ENCODE peak calls at places on chromosomes 2 and 18, in eight cellular contexts. J is WERI-Rb-1; H is right atrium auricular region; Z is stomach; S is CD4-positive, alpha-beta T cell; X is transverse colon; P is RWPE2; Q is body of pancreas. N is an unnamed sample.

GRCh38 chr2:23330214-23330613 is 54.8 kb upstream of the KLHL29 start:
- DNase-seq in J (peak; percentile 31), Q (peak; percentile 7), Z (no peak), H (no peak), X (no peak), S (no peak), P (no peak), N (no peak)

GRCh38 chr2:146228659-146229058 is 1616.2 kb upstream of the ACVR2A start:
- DNase-seq in Q (no peak), X (no peak), Z (no peak), H (no peak), J (no peak), P (no peak), S (no peak), N (no peak)

GRCh38 chr2:132991464-132992045 is 321.6 kb upstream of the LYPD1 start:
- DNase-seq in J (no peak), X (no peak), P (no peak), S (no peak), Z (peak; percentile 25), Q (peak; percentile 9), H (no peak), N (no peak)

GRCh38 chr2:36485521-36485920 is 112.4 kb downstream of the FEZ2 start:
- DNase-seq in P (no peak), Z (no peak), H (peak; percentile 66), S (no peak), Q (peak; percentile 20), X (no peak), J (no peak), N (no peak)

GRCh38 chr2:205975082-205975949 is 110.7 kb downstream of the INO80D start:
- DNase-seq in X (peak; percentile 65), Q (peak; percentile 71), H (no peak), Z (peak; percentile 44), S (no peak), P (no peak), J (no peak), N (no peak)

GRCh38 chr2:31558401-31559295 is 22.1 kb downstream of the SRD5A2 start:
- DNase-seq in J (no peak), Q (no peak), X (no peak), H (no peak), P (no peak), Z (no peak), S (no peak), N (no peak)

GRCh38 chr2:9971105-9971818 is 19.8 kb downstream of the GRHL1 start:
- DNase-seq in H (no peak), Q (no peak), P (no peak), J (no peak), Z (no peak), X (no peak), S (no peak), N (no peak)

GRCh38 chr2:84556190-84556589 is 39.9 kb downstream of the DNAH6 start:
- DNase-seq in J (no peak), Z (no peak), P (no peak), X (no peak), Q (no peak), H (no peak), S (no peak), N (no peak)

GRCh38 chr2:101307503-101307902 is 998 bp downstream of the RNF149 start:
- DNase-seq in Q (no peak), H (no peak), S (no peak), Z (no peak), P (no peak), J (no peak), X (no peak), N (no peak)

GRCh38 chr18:75314117-75314516 is 103.5 kb downstream of the TSHZ1 start:
- DNase-seq in Z (no peak), H (no peak), P (no peak), J (peak; percentile 43), Q (no peak), S (no peak), X (no peak), N (no peak)

GRCh38 chr2:70070557-70071268 is 16.6 kb upstream of the PCBP1 start:
- DNase-seq in Q (peak; percentile 86), X (peak; percentile 71), H (peak; percentile 80), Z (peak; percentile 68), P (no peak), J (peak; percentile 78), S (peak; percentile 41), N (peak; percentile 64)

GRCh38 chr2:175478369-175478768 is 296.9 kb upstream of the ATP5MC3 start:
- DNase-seq in P (no peak), Z (no peak), X (no peak), H (no peak), S (no peak), J (no peak), Q (no peak), N (no peak)

GRCh38 chr2:27857417-27858172 is 32.6 kb downstream of the RBKS start:
- DNase-seq in H (no peak), X (no peak), P (no peak), Q (no peak), J (no peak), S (no peak), Z (no peak), N (no peak)
- H3K27ac ChIP-seq in H (no peak overlapping the region), X (no peak overlapping the region), P (no peak overlapping the region), Q (no peak overlapping the region), J (no peak overlapping the region), S (no peak overlapping the region), Z (no peak overlapping the region), N (no peak overlapping the region)

GRCh38 chr2:109538551-109538950 is 75.2 kb downstream of the SEPTIN10 start:
- DNase-seq in S (no peak), X (no peak), J (no peak), Q (no peak), P (no peak), H (no peak), Z (peak; percentile 13), N (no peak)

GRCh38 chr2:109537565-109538221 is 76.1 kb downstream of the SEPTIN10 start:
- DNase-seq in X (no peak), J (no peak), P (no peak), Q (no peak), S (no peak), H (peak; percentile 49), Z (peak; percentile 24), N (no peak)

GRCh38 chr2:109532728-109533076 is 81.1 kb downstream of the SEPTIN10 start:
- DNase-seq in P (no peak), Z (peak; percentile 15), J (no peak), H (peak; percentile 34), S (no peak), Q (no peak), X (no peak), N (no peak)

GRCh38 chr2:109533823-109534222 is 79.9 kb downstream of the SEPTIN10 start:
- DNase-seq in Q (no peak), J (no peak), Z (peak; percentile 20), P (no peak), X (no peak), H (peak; percentile 32), S (no peak), N (no peak)

GRCh38 chr2:109535217-109535946 is 78.4 kb downstream of the SEPTIN10 start:
- DNase-seq in P (no peak), H (peak; percentile 50), S (no peak), J (no peak), Z (peak; percentile 24), Q (no peak), X (no peak), N (no peak)
- TF ChIP-seq CTCF in P (no peak), H (no peak), S (no peak), J (no peak), Z (no peak), Q (no peak), X (no peak), N (no peak)

DNA sequence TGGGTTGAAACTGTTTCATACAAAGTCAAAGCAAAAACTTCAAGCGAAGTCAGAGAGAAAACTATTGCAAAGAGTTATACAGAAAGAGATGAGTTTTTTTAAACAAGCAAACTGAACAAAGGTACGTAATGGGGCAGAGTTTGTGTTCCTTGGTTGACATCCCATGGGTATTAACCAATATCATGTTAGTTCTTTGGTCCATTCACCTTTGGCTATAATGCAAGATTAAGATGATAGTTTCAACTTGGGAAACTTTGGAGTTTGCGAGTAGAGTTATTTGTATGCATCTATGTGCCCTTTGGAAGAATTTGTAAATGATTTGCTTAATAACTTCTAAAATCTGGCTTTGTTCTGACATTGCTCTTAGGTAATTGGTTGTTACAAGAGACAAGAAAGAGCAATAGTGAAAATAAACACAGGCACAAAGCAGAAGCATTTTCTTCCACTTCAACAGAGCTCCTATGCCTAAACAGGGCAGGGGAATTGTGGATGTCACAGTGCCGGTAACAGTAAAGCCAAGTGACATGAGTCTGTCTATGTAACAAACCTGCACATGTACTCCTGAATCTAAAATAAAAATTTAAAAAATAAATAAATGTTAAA is 936.1 kb downstream of the SUCLG1 start:
- DNase-seq in Q (no peak), X (no peak), H (no peak), S (no peak), Z (no peak), P (no peak), J (no peak), N (no peak)
- H3K9me3 ChIP-seq in Q (no peaks in the 10 kb centered on the region), X (no peaks in the 10 kb centered on the region), H (no peaks in the 10 kb centered on the region), S (no peaks in the 10 kb centered on the region), Z (no peaks in the 10 kb centered on the region), P (no peaks in the 10 kb centered on the region), J (no peaks in the 10 kb centered on the region), N (no peaks in the 10 kb centered on the region)

GRCh38 chr2:222891890-222892289 is 31.1 kb downstream of the ACSL3 start:
- DNase-seq in P (no peak), S (no peak), H (no peak), X (no peak), Q (no peak), Z (no peak), J (no peak), N (no peak)
- H3K27ac ChIP-seq in P (peak overlapping the region; percentile 48), S (no peak overlapping the region), H (no peak overlapping the region), X (no peak overlapping the region), Q (no peak overlapping the region), Z (peak overlapping the region; percentile 47), J (no peak overlapping the region), N (no peak overlapping the region)

DNA sequence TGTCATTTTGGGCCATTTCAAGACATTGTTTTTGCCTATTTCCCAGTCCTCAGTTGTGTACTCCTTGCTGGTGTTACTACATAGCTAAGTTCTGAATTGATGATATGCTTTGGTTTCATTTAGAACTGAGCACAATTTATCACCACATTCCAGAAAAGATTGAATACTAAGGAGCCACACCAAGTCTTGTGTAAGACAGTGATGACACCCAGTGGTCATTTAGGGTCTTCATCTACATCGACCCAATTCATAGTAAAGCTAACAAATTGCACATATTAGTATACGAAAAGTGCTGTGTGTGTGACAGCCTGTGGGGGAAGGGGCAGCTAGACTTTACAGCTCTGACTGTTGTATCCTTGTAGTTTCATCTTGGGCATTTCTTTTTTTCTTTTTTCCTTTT is 10.9 kb upstream of the DLX2 start:
- DNase-seq in Q (no peak), X (no peak), J (no peak), S (no peak), Z (no peak), P (no peak), H (no peak), N (no peak)
- TF ChIP-seq CTCF in Q (no peak), X (no peak), J (peak; percentile 52), S (peak; percentile 42), Z (no peak), P (peak; percentile 65), H (no peak), N (no peak)